ENCODE peak calls at places on chromosomes 5 and 9, in five cellular contexts. L is psoas muscle, R is WERI-Rb-1, S is right atrium auricular region, P is left lung. F is an unnamed sample.
A peak's percentile ranks its signal among the peaks of the same experiment; 100 is the strongest.

GRCh38 chr5:128494516-128494915 is 43.5 kb downstream of the FBN2 start:
- DNase-seq in L (no peak), R (peak; percentile 45), S (no peak), P (no peak), F (no peak)

GRCh38 chr9:124760719-124761118 is 10.4 kb downstream of the NR6A1 start:
- DNase-seq in L (no peak), R (no peak), S (no peak), P (no peak), F (no peak)

GRCh38 chr5:135456238-135457099 is 4.3 kb upstream of the TIFAB start:
- DNase-seq in L (peak; percentile 63), R (no peak), S (peak; percentile 73), P (peak; percentile 81), F (peak; percentile 78)

GRCh38 chr5:72138943-72139467 is 31.7 kb downstream of the MAP1B start:
- DNase-seq in L (no peak), R (no peak), S (no peak), P (no peak), F (no peak)

GRCh38 chr9:89080193-89080592 is 88.9 kb downstream of the S1PR3 start:
- DNase-seq in L (peak; percentile 55), R (no peak), S (peak; percentile 79), P (no peak), F (no peak)

GRCh38 chr9:13841801-13842462 is 472.0 kb downstream of the NFIB start:
- DNase-seq in L (no peak), R (no peak), S (no peak), P (no peak), F (no peak)

GRCh38 chr9:109020982-109021511 is 7.7 kb upstream of the CTNNAL1 start:
- DNase-seq in L (no peak), R (no peak), S (no peak), P (no peak), F (no peak)

GRCh38 chr5:90894866-90895420 is 336.3 kb downstream of the ADGRV1 start:
- DNase-seq in L (no peak), R (no peak), S (no peak), P (no peak), F (no peak)

GRCh38 chr5:83426855-83427254 is 44.7 kb upstream of the VCAN start:
- DNase-seq in L (no peak), R (no peak), S (no peak), P (no peak), F (no peak)

GRCh38 chr5:172973127-172973916 is 10.2 kb upstream of the ATP6V0E1 start:
- DNase-seq in L (no peak), R (no peak), S (no peak), P (no peak), F (no peak)

GRCh38 chr5:1668141-1668721 is 131.4 kb downstream of the MRPL36 start:
- DNase-seq in L (no peak), R (peak; percentile 64), S (peak; percentile 51), P (no peak), F (no peak)

GRCh38 chr5:97229196-97229595 is 46.1 kb upstream of the RIOK2 start:
- DNase-seq in L (no peak), R (no peak), S (no peak), P (peak; percentile 58), F (no peak)

GRCh38 chr9:104746285-104746684 is 1.2 kb upstream of the NIPSNAP3A start:
- DNase-seq in L (no peak), R (no peak), S (no peak), P (no peak), F (no peak)

GRCh38 chr5:176564002-176564401 is 14.9 kb downstream of the CDHR2 start:
- DNase-seq in L (no peak), R (no peak), S (no peak), P (no peak), F (no peak)

GRCh38 chr5:80516826-80517225 is 28.9 kb downstream of the FAM151B start:
- DNase-seq in L (no peak), R (no peak), S (no peak), P (no peak), F (peak; percentile 69)

GRCh38 chr5:140362311-140362710 is 2.3 kb downstream of the SLC4A9 start:
- DNase-seq in L (no peak), R (no peak), S (no peak), P (no peak), F (no peak)

GRCh38 chr9:8869812-8870211 is 1070.2 kb upstream of the DMAC1 start:
- DNase-seq in L (no peak), R (no peak), S (no peak), P (no peak), F (no peak)

GRCh38 chr9:80072406-80072805 is 500.6 kb downstream of the TLE4 start:
- DNase-seq in L (no peak), R (no peak), S (no peak), P (no peak), F (no peak)

GRCh38 chr5:43001748-43002147 is 38.4 kb downstream of the ANXA2R start:
- DNase-seq in L (no peak), R (no peak), S (no peak), P (no peak), F (no peak)

GRCh38 chr5:124803617-124804331 is 57.3 kb upstream of the ZNF608 start:
- DNase-seq in L (no peak), R (no peak), S (no peak), P (no peak), F (no peak)

GRCh38 chr5:124808842-124809268 is 62.4 kb upstream of the ZNF608 start:
- DNase-seq in L (no peak), R (no peak), S (no peak), P (no peak), F (no peak)

GRCh38 chr5:124806857-124807196 is 60.4 kb upstream of the ZNF608 start:
- DNase-seq in L (no peak), R (no peak), S (no peak), P (no peak), F (no peak)

GRCh38 chr5:124810420-124810819 is 64.0 kb upstream of the ZNF608 start:
- DNase-seq in L (no peak), R (no peak), S (no peak), P (no peak), F (no peak)

GRCh38 chr5:124806026-124806856 is 59.8 kb upstream of the ZNF608 start:
- DNase-seq in L (peak; percentile 41), R (peak; percentile 26), S (peak; percentile 86), P (peak; percentile 79), F (peak; percentile 96)
- H3K27ac ChIP-seq in L (no peak overlapping the region), R (no peak overlapping the region), S (peak overlapping the region; percentile 29), P (no peak overlapping the region), F (peak overlapping the region; percentile 36)

GRCh38 chr9:573551-574410 is 267.7 kb upstream of the DMRT1 start:
- DNase-seq in L (no peak), R (no peak), S (no peak), P (no peak), F (no peak)
- H3K9me3 ChIP-seq in L (no peaks in the 10 kb centered on the region), R (no peaks in the 10 kb centered on the region), S (no peaks in the 10 kb centered on the region), P (peaks cover 2% of the 10 kb centered on the region), F (no peaks in the 10 kb centered on the region)

GRCh38 chr9:34989946-34990635 is 546 bp downstream of the DNAJB5 start:
- DNase-seq in L (peak; percentile 80), R (peak; percentile 80), S (peak; percentile 83), P (peak; percentile 68), F (peak; percentile 62)
- H3K27ac ChIP-seq in L (no peak overlapping the region), R (peak overlapping the region; percentile 95), S (peak overlapping the region; percentile 99), P (peak overlapping the region; percentile 78), F (peak overlapping the region; percentile 83)

DNA sequence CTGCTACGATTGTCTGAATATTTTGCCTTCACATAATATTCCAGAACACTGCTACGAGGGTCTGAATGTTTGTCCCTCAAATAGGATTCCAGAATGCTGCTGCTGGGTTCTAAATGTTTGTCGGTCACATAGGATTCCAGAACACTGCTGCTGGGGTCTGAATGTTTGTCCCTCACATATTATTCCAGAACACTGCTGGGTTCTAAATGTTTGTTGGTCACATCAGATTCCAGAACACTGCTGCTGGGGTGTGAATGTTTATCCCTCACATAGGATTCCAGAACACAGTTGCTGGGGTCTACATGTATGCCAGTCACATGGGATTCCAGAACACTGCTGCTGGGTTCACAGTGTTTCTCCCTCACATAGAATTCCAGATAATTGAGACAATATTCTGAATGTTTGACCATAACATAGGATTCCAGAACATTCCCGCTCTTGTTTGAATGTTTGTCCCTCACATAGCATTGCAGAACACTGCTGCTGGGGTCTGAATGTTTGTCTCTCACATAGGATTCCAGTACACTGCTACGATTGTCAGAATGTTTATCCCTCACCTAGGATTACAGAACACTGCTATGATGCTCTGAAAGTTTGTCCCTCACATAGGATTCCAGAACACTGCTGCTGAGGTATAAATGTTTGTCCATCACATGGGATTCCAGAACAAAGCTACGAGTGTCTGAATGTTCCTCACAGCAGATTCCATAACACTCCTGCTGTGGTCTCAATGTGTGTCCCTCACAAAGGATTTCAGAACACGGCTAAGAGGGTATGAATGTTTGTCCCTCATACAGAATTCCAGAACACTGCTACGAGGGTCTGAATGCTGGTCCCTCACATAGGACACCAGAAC is 201.8 kb downstream of the FOXD4L6 start:
- DNase-seq in L (no peak), R (no peak), S (peak; percentile 43), P (no peak), F (no peak)
- H3K9me3 ChIP-seq in L (peaks cover 75% of the 10 kb centered on the region), R (peaks cover 9% of the 10 kb centered on the region), S (peaks cover 7% of the 10 kb centered on the region), P (peaks cover 96% of the 10 kb centered on the region), F (peaks cover 14% of the 10 kb centered on the region)